ENCODE peak calls at places on chromosomes 11 and 22, in seven cellular contexts. R is endodermal cell, G is dorsolateral prefrontal cortex, V is AG10803, D is GM19239, B is caudate nucleus, A is AG08395. U is an unnamed sample.

GRCh38 chr11:119056397-119056999 is 507 bp downstream of the HYOU1 start:
- DNase-seq in R (peak), G (peak), V (peak), D (peak), B (no peak), A (peak), U (peak)

GRCh38 chr11:8290122-8290810 is 26.6 kb upstream of the LMO1 start:
- DNase-seq in R (no peak), G (no peak), V (no peak), D (no peak), B (no peak), A (no peak), U (no peak)

GRCh38 chr22:30866811-30867271 is 101.7 kb downstream of the MORC2 start:
- DNase-seq in R (peak), G (peak), V (no peak), D (no peak), B (no peak), A (no peak), U (no peak)

GRCh38 chr11:74681686-74682651 is 49.3 kb downstream of the CHRDL2 start:
- DNase-seq in R (peak), G (peak), V (no peak), D (no peak), B (no peak), A (no peak), U (no peak)

GRCh38 chr11:70415642-70416395 is 17.5 kb downstream of the CTTN start:
- DNase-seq in R (no peak), G (no peak), V (peak), D (no peak), B (no peak), A (peak), U (no peak)

GRCh38 chr11:60880189-60880588 is 12.8 kb downstream of the ZP1 start:
- DNase-seq in R (no peak), G (no peak), V (no peak), D (no peak), B (no peak), A (no peak), U (no peak)

GRCh38 chr11:91742155-91742554 is 482.5 kb upstream of the FAT3 start:
- DNase-seq in R (no peak), G (no peak), V (no peak), D (no peak), B (no peak), A (no peak), U (no peak)

GRCh38 chr11:103035656-103036434 is 56.1 kb downstream of the DCUN1D5 start:
- DNase-seq in R (peak), G (no peak), V (peak), D (peak), B (no peak), A (peak), U (peak)

GRCh38 chr11:77558380-77558779 is 31.4 kb upstream of the AQP11 start:
- DNase-seq in R (no peak), G (no peak), V (no peak), D (no peak), B (no peak), A (no peak), U (no peak)

GRCh38 chr11:62182147-62182869 is 7.7 kb upstream of the SCGB1D1 start:
- DNase-seq in R (no peak), G (no peak), V (no peak), D (no peak), B (no peak), A (no peak), U (no peak)

GRCh38 chr22:35350539-35351503 is 30.1 kb upstream of the HMOX1 start:
- DNase-seq in R (peak), G (peak), V (peak), D (peak), B (peak), A (peak), U (peak)

GRCh38 chr22:39634530-39635399 is 64.2 kb downstream of the CACNA1I start:
- DNase-seq in R (peak), G (no peak), V (peak), D (no peak), B (no peak), A (peak), U (no peak)

GRCh38 chr11:45209904-45210699 is 63.7 kb downstream of the PRDM11 start:
- DNase-seq in R (peak), G (peak), V (peak), D (no peak), B (no peak), A (peak), U (peak)

GRCh38 chr11:12142179-12142578 is 31.8 kb downstream of the MICAL2 start:
- DNase-seq in R (no peak), G (no peak), V (no peak), D (no peak), B (no peak), A (no peak), U (no peak)

GRCh38 chr11:120236169-120237107 is 3.5 kb upstream of the POU2F3 start:
- DNase-seq in R (peak), G (no peak), V (no peak), D (no peak), B (no peak), A (no peak), U (peak)

GRCh38 chr11:69209936-69210659 is 54.4 kb downstream of the SMIM38 start:
- DNase-seq in R (peak), G (no peak), V (no peak), D (no peak), B (no peak), A (peak), U (no peak)

GRCh38 chr11:133501643-133502535 is 30.4 kb downstream of the OPCML start:
- DNase-seq in R (no peak), G (no peak), V (no peak), D (no peak), B (no peak), A (no peak), U (no peak)

GRCh38 chr11:35725880-35726279 is 63.3 kb downstream of the TRIM44 start:
- DNase-seq in R (no peak), G (no peak), V (peak), D (no peak), B (no peak), A (peak), U (no peak)